ENCODE peak calls at places on chromosomes 13 and 19, in eight cellular contexts. N, J, W, E, F, Z, C and H are unnamed samples.

GRCh38 chr19:10719466-10719961 is 1.6 kb downstream of the DNM2 start:
- DNase-seq in J (no peak), C (no peak), F (no peak), Z (no peak), N (no peak), W (no peak), E (no peak), H (no peak)

GRCh38 chr19:9171393-9171991 is 7.3 kb upstream of the OR7D2 start:
- DNase-seq in N (no peak), J (no peak), F (no peak), C (no peak), Z (no peak), W (no peak), E (no peak), H (no peak)

GRCh38 chr19:38734426-38735256 is 9.6 kb downstream of the CAPN12 start:
- DNase-seq in E (no peak), N (no peak), W (no peak), C (no peak), Z (no peak), F (no peak), J (no peak), H (peak)

GRCh38 chr13:22915442-22916082 is 265.2 kb upstream of the SGCG start:
- DNase-seq in Z (no peak), C (peak), W (no peak), F (no peak), E (no peak), N (no peak), J (no peak), H (peak)

GRCh38 chr13:113813749-113814434 is 50.0 kb downstream of the GAS6 start:
- DNase-seq in Z (no peak), E (no peak), C (no peak), W (no peak), J (no peak), N (no peak), F (no peak), H (no peak)

GRCh38 chr13:30847697-30848307 is 58.3 kb upstream of the MEDAG start:
- DNase-seq in N (no peak), E (peak), C (no peak), Z (no peak), F (no peak), J (no peak), W (no peak), H (peak)

GRCh38 chr13:40480915-40481525 is 185.4 kb downstream of the FOXO1 start:
- DNase-seq in J (no peak), C (no peak), N (no peak), Z (no peak), F (no peak), W (no peak), E (no peak), H (no peak)

GRCh38 chr19:18789883-18790565 is 1.1 kb downstream of the COMP start:
- DNase-seq in Z (no peak), W (no peak), E (no peak), C (no peak), F (no peak), N (no peak), J (no peak), H (no peak)

GRCh38 chr13:25137624-25137892 is 34.5 kb downstream of the AMER2 start:
- DNase-seq in J (no peak), C (no peak), N (no peak), W (no peak), F (no peak), Z (no peak), E (no peak), H (no peak)

GRCh38 chr13:50450279-50450678 is 393.2 kb downstream of the DLEU7 start:
- DNase-seq in W (no peak), E (no peak), J (no peak), N (no peak), F (no peak), C (no peak), Z (no peak), H (no peak)